ENCODE peak calls at places on chromosome 2, in eight cellular contexts. D is CD8-positive, alpha-beta memory T cell; L is body of pancreas; R is ELR; S is breast epithelium; K is choroid plexus epithelial cell; Q is progenitor cell of endocrine pancreas; B is heart right ventricle. F is an unnamed sample.
A peak's percentile ranks its signal among the peaks of the same experiment; 100 is the strongest.

GRCh38 chr2:12549641-12550040 is 167.1 kb upstream of the TRIB2 start:
- DNase-seq in K (peak; percentile 56), D (no peak), L (no peak), B (no peak), R (peak; percentile 60), Q (no peak), S (no peak), F (peak; percentile 54)

GRCh38 chr2:30897539-30897938 is 90.3 kb upstream of the CAPN13 start:
- DNase-seq in Q (no peak), S (no peak), D (no peak), B (no peak), L (no peak), R (no peak), K (no peak), F (no peak)

GRCh38 chr2:226790006-226790405 is 9.6 kb downstream of the IRS1 start:
- DNase-seq in D (no peak), S (no peak), L (peak; percentile 25), Q (no peak), B (no peak), R (no peak), K (peak; percentile 57), F (no peak)

GRCh38 chr2:137937778-137938177 is 26.5 kb upstream of the HNMT start:
- DNase-seq in L (no peak), K (no peak), S (no peak), R (no peak), D (no peak), B (no peak), Q (no peak), F (no peak)

GRCh38 chr2:134862069-134862468 is 23.7 kb downstream of the ACMSD start:
- DNase-seq in D (no peak), K (no peak), B (no peak), Q (no peak), R (no peak), L (no peak), S (no peak), F (no peak)

GRCh38 chr2:150548527-150548926 is 61.1 kb upstream of the RND3 start:
- DNase-seq in Q (no peak), D (no peak), B (no peak), L (no peak), R (peak; percentile 50), K (peak; percentile 60), S (no peak), F (no peak)

GRCh38 chr2:96773922-96774321 is 13.2 kb downstream of the CNNM4 start:
- DNase-seq in R (no peak), K (no peak), B (no peak), S (no peak), D (peak; percentile 38), Q (no peak), L (peak; percentile 26), F (no peak)

GRCh38 chr2:166126014-166126639 is 1.7 kb downstream of the SCN1A start:
- DNase-seq in R (no peak), B (no peak), K (peak; percentile 52), S (no peak), D (no peak), L (no peak), Q (no peak), F (peak; percentile 40)

GRCh38 chr2:69717902-69718301 is 24.0 kb upstream of the ANXA4 start:
- DNase-seq in D (no peak), R (no peak), Q (no peak), L (no peak), S (no peak), K (peak; percentile 87), B (no peak), F (no peak)

GRCh38 chr2:140589273-140589672 is 1541.5 kb downstream of the LRP1B start:
- DNase-seq in R (peak; percentile 61), D (no peak), S (no peak), L (no peak), Q (no peak), K (peak; percentile 39), B (no peak), F (no peak)

GRCh38 chr2:217086038-217086522 is 226.2 kb upstream of the TNP1 start:
- DNase-seq in K (peak; percentile 70), D (no peak), R (peak; percentile 63), S (no peak), Q (no peak), L (no peak), B (no peak), F (peak; percentile 81)

GRCh38 chr2:188770296-188770695 is 203.9 kb upstream of the COL3A1 start:
- DNase-seq in K (no peak), B (no peak), D (no peak), R (no peak), L (no peak), S (no peak), Q (no peak), F (no peak)

GRCh38 chr2:223952280-223952968 is 4.8 kb upstream of the MRPL44 start:
- DNase-seq in S (no peak), B (no peak), Q (no peak), L (no peak), D (no peak), R (no peak), K (no peak), F (no peak)

GRCh38 chr2:200414367-200414766 is 95.5 kb downstream of the KCTD18 start:
- DNase-seq in D (no peak), S (no peak), B (no peak), R (no peak), L (no peak), K (no peak), Q (no peak), F (no peak)

GRCh38 chr2:164479460-164479859 is 141.8 kb downstream of the GRB14 start:
- DNase-seq in D (no peak), R (peak; percentile 56), B (no peak), S (no peak), Q (peak; percentile 13), L (no peak), K (peak; percentile 77), F (peak; percentile 4)

GRCh38 chr2:152453129-152453642 is 118.2 kb downstream of the FMNL2 start:
- DNase-seq in B (no peak), L (no peak), R (no peak), K (peak; percentile 41), D (no peak), S (no peak), Q (no peak), F (no peak)

GRCh38 chr2:204470621-204471196 is 74.6 kb upstream of the PARD3B start:
- DNase-seq in R (no peak), D (no peak), L (no peak), Q (no peak), K (no peak), B (no peak), S (no peak), F (no peak)

GRCh38 chr2:122680662-122681061 is 925.2 kb downstream of the TSN start:
- DNase-seq in K (no peak), L (no peak), D (no peak), B (no peak), Q (no peak), R (no peak), S (no peak), F (no peak)

GRCh38 chr2:207772081-207772843 is 2.6 kb upstream of the FZD5 start:
- DNase-seq in S (no peak), L (no peak), R (no peak), K (no peak), B (no peak), D (no peak), Q (no peak), F (no peak)

GRCh38 chr2:126749537-126749936 is 93.6 kb downstream of the GYPC start:
- DNase-seq in D (no peak), R (peak; percentile 28), K (peak; percentile 21), S (no peak), L (no peak), Q (no peak), B (no peak), F (no peak)

GRCh38 chr2:205924676-205925075 is 161.3 kb downstream of the INO80D start:
- DNase-seq in Q (no peak), R (no peak), B (no peak), D (no peak), L (no peak), K (no peak), S (peak; percentile 38), F (no peak)

GRCh38 chr2:109349555-109350430 is 220.8 kb downstream of the SH3RF3 start:
- DNase-seq in K (no peak), S (no peak), D (no peak), B (no peak), R (no peak), L (no peak), Q (no peak), F (peak; percentile 45)

GRCh38 chr2:106314427-106314826 is 120.3 kb upstream of the UXS1 start:
- DNase-seq in B (no peak), L (no peak), S (no peak), R (no peak), K (no peak), D (no peak), Q (no peak), F (no peak)